ENCODE peak calls at places on chromosome 18, in four cellular contexts. J is HepG2, D is GM12878, C is NT2/D1. Z is an unnamed sample.

GRCh38 chr18:4068552-4069158 is 386.5 kb downstream of the DLGAP1 start:
- DNase-seq in J (peak), D (peak), C (peak), Z (peak)

GRCh38 chr18:8660316-8660715 is 45.0 kb upstream of the MTCL1 start:
- DNase-seq in J (no peak), D (no peak), C (no peak), Z (no peak)

GRCh38 chr18:50647792-50648191 is 87.9 kb downstream of the MAPK4 start:
- DNase-seq in J (no peak), D (no peak), C (no peak), Z (no peak)

GRCh38 chr18:10401489-10401888 is 52.9 kb upstream of the APCDD1 start:
- DNase-seq in J (no peak), D (no peak), C (no peak), Z (no peak)

GRCh38 chr18:79884963-79885728 is 66.3 kb downstream of the SLC66A2 start:
- DNase-seq in J (no peak), D (no peak), C (no peak), Z (no peak)

GRCh38 chr18:2412261-2412660 is 159.0 kb downstream of the METTL4 start:
- DNase-seq in J (no peak), D (no peak), C (no peak), Z (no peak)

GRCh38 chr18:9771261-9771976 is 63.3 kb downstream of the RAB31 start:
- DNase-seq in J (peak), D (no peak), C (peak), Z (peak)

GRCh38 chr18:42745931-42746330 is 369.6 kb downstream of the RIT2 start:
- DNase-seq in J (no peak), D (no peak), C (no peak), Z (no peak)

GRCh38 chr18:47906408-47906807 is 24.1 kb downstream of the SMAD2 start:
- DNase-seq in J (no peak), D (no peak), C (no peak), Z (no peak)

GRCh38 chr18:78603102-78603501 is 376.5 kb upstream of the SALL3 start:
- DNase-seq in J (no peak), D (no peak), C (no peak), Z (no peak)

GRCh38 chr18:70907673-70908072 is 618.8 kb downstream of the SOCS6 start:
- DNase-seq in J (no peak), D (no peak), C (no peak), Z (no peak)

GRCh38 chr18:58858591-58859468 is 5.8 kb upstream of the ZNF532 start:
- DNase-seq in J (no peak), D (no peak), C (no peak), Z (no peak)

DNA sequence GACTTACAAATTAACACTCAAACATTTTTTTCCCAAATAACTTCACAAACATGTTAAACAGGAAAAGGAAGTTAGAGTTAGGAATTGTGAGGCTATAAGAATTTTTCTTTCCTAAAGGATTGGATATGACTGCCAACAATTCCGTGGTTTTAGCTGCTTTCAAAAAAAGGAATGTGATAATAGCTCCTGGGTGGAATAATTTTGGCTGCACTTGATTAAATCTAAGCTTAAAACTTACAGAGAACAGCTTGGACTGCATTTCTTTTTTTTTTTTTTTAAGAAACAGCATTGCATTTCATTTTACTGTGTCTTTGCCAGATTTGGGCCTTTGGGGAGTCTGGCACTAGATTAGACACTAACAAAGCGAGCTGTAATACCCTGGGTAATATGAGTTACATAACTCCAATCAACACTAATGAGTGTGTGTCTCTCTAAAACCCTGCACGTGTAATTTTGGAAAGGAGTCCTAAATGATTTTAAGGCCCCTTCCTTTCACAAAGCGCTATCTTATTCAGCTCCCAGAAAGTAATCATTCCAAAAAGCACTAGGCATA is 37.8 kb upstream of the ZNF397 start:
- DNase-seq in J (no peak), D (no peak), C (no peak), Z (no peak)
- TF ChIP-seq SUZ12 in J (no peak), D (no peak), C (no peak), Z (no peak)

DNA sequence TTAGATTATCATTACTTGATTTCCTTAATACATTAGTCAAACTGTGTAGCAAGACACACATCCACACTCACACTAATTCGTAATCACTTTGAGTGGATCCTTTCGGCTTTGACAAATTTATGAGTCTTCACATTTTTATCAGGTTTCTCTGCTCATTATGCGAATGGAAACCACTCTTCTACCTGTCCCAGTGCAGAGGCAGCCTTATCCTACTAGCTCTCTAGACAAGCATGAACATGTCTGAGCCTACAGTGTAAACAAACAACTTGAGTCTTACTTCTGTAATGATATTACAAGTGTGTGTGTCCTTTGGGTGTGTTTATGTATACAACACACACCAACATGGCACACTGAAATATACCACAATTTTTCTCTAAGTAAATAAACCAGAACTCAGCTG is 361.9 kb upstream of the CHST9 start:
- DNase-seq in J (no peak), D (no peak), C (no peak), Z (no peak)
- TF ChIP-seq SUZ12 in J (no peak), D (no peak), C (no peak), Z (no peak)

GRCh38 chr18:76958692-76959341 is 136.5 kb downstream of the ZNF236 start:
- DNase-seq in J (no peak), D (no peak), C (no peak), Z (no peak)
- TF ChIP-seq SUZ12 in J (no peak), D (no peak), C (no peak), Z (no peak)

GRCh38 chr18:31942301-31942998 is 478 bp downstream of the TRAPPC8 start:
- DNase-seq in J (no peak), D (no peak), C (no peak), Z (peak)
- TF ChIP-seq SUZ12 in J (no peak), D (no peak), C (no peak), Z (no peak)

GRCh38 chr18:46343940-46344372 is 239.8 kb downstream of the HAUS1 start:
- DNase-seq in J (no peak), D (peak), C (no peak), Z (no peak)

GRCh38 chr18:46345181-46345465 is 240.9 kb downstream of the HAUS1 start:
- DNase-seq in J (no peak), D (no peak), C (no peak), Z (no peak)

GRCh38 chr18:46341989-46342525 is 237.9 kb downstream of the HAUS1 start:
- DNase-seq in J (no peak), D (no peak), C (no peak), Z (no peak)

GRCh38 chr18:46344416-46345180 is 240.4 kb downstream of the HAUS1 start:
- DNase-seq in J (no peak), D (no peak), C (no peak), Z (no peak)

DNA sequence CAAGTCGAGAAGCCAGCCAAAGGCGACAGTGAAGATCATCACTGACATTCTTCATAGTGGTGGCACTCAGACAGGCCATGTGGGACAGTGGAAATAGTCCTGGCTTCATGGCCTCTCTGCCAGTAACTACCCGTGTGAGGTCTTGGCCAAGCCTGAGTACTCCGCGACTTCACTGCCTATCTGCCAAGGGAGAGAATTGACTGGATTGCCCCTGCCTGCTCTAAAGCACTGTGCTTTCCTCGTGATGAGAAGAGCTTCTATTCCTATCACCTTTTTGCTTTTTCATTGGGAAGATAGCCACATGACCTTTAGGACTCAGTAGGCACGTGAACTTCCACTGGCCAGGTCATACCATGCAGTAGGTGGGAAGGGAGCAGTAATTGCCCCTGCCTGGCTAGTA is 239.3 kb downstream of the HAUS1 start:
- DNase-seq in J (no peak), D (no peak), C (no peak), Z (no peak)
- TF ChIP-seq SUZ12 in J (no peak), D (no peak), C (no peak), Z (no peak)

GRCh38 chr18:75201936-75202335 is 7.0 kb downstream of the PTGR3 start:
- DNase-seq in J (no peak), D (no peak), C (no peak), Z (no peak)

GRCh38 chr18:75203456-75204261 is 5.3 kb downstream of the PTGR3 start:
- DNase-seq in J (no peak), D (no peak), C (no peak), Z (no peak)

GRCh38 chr18:75201273-75201898 is 7.6 kb downstream of the PTGR3 start:
- DNase-seq in J (no peak), D (no peak), C (no peak), Z (no peak)

GRCh38 chr18:75204262-75204977 is 4.5 kb downstream of the PTGR3 start:
- DNase-seq in J (no peak), D (no peak), C (no peak), Z (no peak)

DNA sequence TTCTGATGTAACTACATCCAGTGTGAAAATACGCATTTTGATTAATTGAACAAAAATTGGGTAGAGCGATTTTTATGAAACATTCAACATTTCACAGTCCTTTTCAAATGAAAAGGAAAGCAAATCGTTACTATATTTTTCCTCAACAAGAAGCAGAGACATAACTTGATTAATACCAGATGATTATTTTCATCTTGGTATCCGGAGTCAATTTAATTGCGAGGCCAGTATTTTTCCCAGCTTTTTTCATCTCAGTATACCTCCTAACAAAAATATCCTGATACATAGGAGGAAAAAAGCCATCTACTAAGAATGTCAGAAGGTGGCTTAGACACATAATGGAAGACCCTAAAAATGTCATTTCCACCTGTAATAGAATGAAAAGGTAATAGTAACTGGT is 6.0 kb downstream of the PTGR3 start:
- DNase-seq in J (no peak), D (no peak), C (no peak), Z (no peak)
- TF ChIP-seq SUZ12 in J (no peak), D (no peak), C (no peak), Z (no peak)

GRCh38 chr18:13397504-13398163 is 179.1 kb downstream of the LDLRAD4 start:
- DNase-seq in J (no peak), D (no peak), C (no peak), Z (no peak)
- TF ChIP-seq SUZ12 in J (no peak), D (no peak), C (no peak), Z (no peak)

GRCh38 chr18:37274988-37275590 is 290.5 kb downstream of the CELF4 start:
- DNase-seq in J (no peak), D (no peak), C (no peak), Z (no peak)
- TF ChIP-seq SUZ12 in J (no peak), D (no peak), C (no peak), Z (no peak)

Z was measured in HEK293T.